ENCODE peak calls at places on chromosomes 3 and 15, in four cellular contexts. N is GM12878, X is HepG2, A is K562. J is an unnamed sample.
A peak's percentile ranks its signal among the peaks of the same experiment; 100 is the strongest.

GRCh38 chr15:90221251-90221900 is 12.4 kb downstream of the CIB1 start:
- DNase-seq in A (peak; percentile 67), X (peak; percentile 67), N (no peak), J (peak; percentile 70)

GRCh38 chr3:156843071-156843808 is 17.1 kb downstream of the LEKR1 start:
- DNase-seq in A (no peak), X (no peak), N (no peak), J (peak; percentile 17)

GRCh38 chr3:104323226-104323625 is 1043.5 kb upstream of the ALCAM start:
- DNase-seq in N (no peak), X (no peak), A (no peak), J (no peak)

GRCh38 chr3:79928687-79929408 is 161.1 kb upstream of the ROBO1 start:
- DNase-seq in A (no peak), N (no peak), X (no peak), J (no peak)

GRCh38 chr15:31272558-31273257 is 53.9 kb upstream of the KLF13 start:
- DNase-seq in X (no peak), A (no peak), N (no peak), J (no peak)

GRCh38 chr3:50441818-50442217 is 61.6 kb downstream of the CACNA2D2 start:
- DNase-seq in N (no peak), A (no peak), X (no peak), J (no peak)

GRCh38 chr3:18393906-18394305 is 31.2 kb downstream of the SATB1 start:
- DNase-seq in N (no peak), A (no peak), X (no peak), J (peak; percentile 32)

GRCh38 chr3:109050591-109051167 is 67.3 kb downstream of the MORC1 start:
- DNase-seq in X (peak; percentile 3), N (no peak), A (peak; percentile 20), J (peak; percentile 23)

GRCh38 chr3:123026551-123027291 is 842 bp downstream of the SEMA5B start:
- DNase-seq in X (no peak), N (no peak), A (no peak), J (no peak)

GRCh38 chr3:196741401-196741761 is 1.7 kb downstream of the PAK2 start:
- DNase-seq in A (peak; percentile 16), N (no peak), X (no peak), J (no peak)

GRCh38 chr3:194760740-194761139 is 75.1 kb downstream of the FAM43A start:
- DNase-seq in A (no peak), N (no peak), X (no peak), J (no peak)

GRCh38 chr3:45110185-45110833 is 35.9 kb downstream of the CDCP1 start:
- DNase-seq in X (peak; percentile 53), A (no peak), N (no peak), J (no peak)

GRCh38 chr3:48739955-48740823 is 23.2 kb upstream of the IP6K2 start:
- DNase-seq in A (peak; percentile 85), N (no peak), X (peak; percentile 86), J (peak; percentile 75)
- TF ChIP-seq POLR2AphosphoS5 in A (no peak), N (no peak), X (no peak), J (no peak)

GRCh38 chr15:42593143-42593542 is 17.7 kb downstream of the STARD9 start:
- DNase-seq in A (no peak), N (no peak), X (no peak), J (no peak)
- H2AFZ ChIP-seq in A (no peak overlapping the region), N (no peak overlapping the region), X (no peak overlapping the region), J (no peak overlapping the region)

GRCh38 chr15:61908241-61908640 is 152.0 kb downstream of the VPS13C start:
- DNase-seq in N (no peak), X (no peak), A (no peak), J (no peak)

GRCh38 chr15:61907753-61908086 is 152.5 kb downstream of the VPS13C start:
- DNase-seq in X (no peak), A (no peak), N (no peak), J (no peak)

GRCh38 chr15:61910839-61911369 is 149.3 kb downstream of the VPS13C start:
- DNase-seq in X (no peak), A (no peak), N (no peak), J (no peak)

GRCh38 chr15:61906961-61907752 is 153.1 kb downstream of the VPS13C start:
- DNase-seq in N (no peak), A (no peak), X (peak; percentile 90), J (no peak)
- TF ChIP-seq MYC in N (no peak), A (no peak), X (no peak), J (no peak)

GRCh38 chr3:33256249-33256648 is 21.0 kb upstream of the FBXL2 start:
- DNase-seq in N (no peak), X (no peak), A (no peak), J (no peak)

GRCh38 chr3:33246786-33247185 is 28.2 kb upstream of the SUSD5 start:
- DNase-seq in N (no peak), X (no peak), A (no peak), J (no peak)

GRCh38 chr3:33250712-33251111 is 26.5 kb upstream of the FBXL2 start:
- DNase-seq in X (no peak), N (no peak), A (no peak), J (no peak)
- TF ChIP-seq POLR2AphosphoS5 in X (no peak), N (no peak), A (no peak), J (no peak)

DNA sequence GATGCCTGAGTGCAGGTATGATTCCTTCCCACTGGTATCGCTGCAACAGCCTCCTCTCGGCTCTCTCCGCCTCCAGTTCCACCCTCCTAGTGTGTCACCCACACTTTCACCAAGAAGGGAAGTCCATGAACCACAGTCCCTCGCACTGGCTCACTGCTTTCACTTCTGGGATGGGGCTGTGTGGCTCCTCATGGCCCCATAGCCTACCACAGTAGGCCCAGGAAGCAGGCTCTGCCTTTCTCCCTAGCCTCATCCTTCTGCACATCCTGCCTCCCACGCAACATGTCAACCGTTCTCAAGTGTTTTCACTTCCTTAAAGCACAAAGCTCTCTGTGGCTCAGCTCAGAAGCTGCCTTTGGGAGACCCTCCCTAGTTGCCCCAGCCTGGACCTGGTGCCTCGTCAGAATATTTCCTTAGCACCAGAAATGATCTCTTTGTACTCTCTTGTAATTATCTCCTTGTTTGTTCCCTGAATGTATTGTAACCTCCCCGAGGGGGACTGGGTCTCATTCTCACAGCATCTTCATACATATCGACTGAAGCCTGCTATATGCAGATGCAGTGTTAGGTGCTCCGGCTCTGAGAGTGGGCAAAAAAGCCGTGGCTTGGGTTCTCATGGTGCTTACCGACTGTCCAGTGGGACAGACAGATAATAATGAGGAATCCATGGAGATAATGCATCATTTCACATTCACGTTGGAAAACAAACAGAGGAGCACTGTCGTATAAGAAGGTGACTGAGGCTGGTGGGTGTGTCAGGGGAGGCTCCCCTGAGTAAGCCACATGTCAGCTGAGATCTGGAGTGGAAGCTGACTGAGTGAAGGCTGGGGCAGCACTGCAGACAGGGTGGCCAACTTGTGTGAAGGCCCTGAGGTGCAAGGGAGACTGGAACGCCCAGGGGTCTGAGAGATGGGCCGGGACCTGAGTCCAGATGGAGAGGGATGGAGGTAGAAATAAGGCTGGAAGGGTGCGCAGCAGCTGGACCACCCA is 107.1 kb downstream of the DGKG start:
- DNase-seq in N (peak; percentile 68), X (no peak), A (no peak), J (no peak)
- H2AFZ ChIP-seq in N (peak overlapping the region; percentile 60), X (no peak overlapping the region), A (no peak overlapping the region), J (no peak overlapping the region)

GRCh38 chr3:13555753-13556152 is 6.8 kb downstream of the FBLN2 start:
- DNase-seq in A (no peak), X (no peak), N (no peak), J (no peak)

GRCh38 chr3:13557926-13558325 is 9.0 kb downstream of the FBLN2 start:
- DNase-seq in X (no peak), N (no peak), A (no peak), J (no peak)

GRCh38 chr3:13556937-13557336 is 8.0 kb downstream of the FBLN2 start:
- DNase-seq in X (no peak), N (no peak), A (peak; percentile 62), J (no peak)

GRCh38 chr3:13557417-13557816 is 8.5 kb downstream of the FBLN2 start:
- DNase-seq in N (no peak), A (no peak), X (no peak), J (no peak)

GRCh38 chr3:13556214-13556613 is 7.3 kb downstream of the FBLN2 start:
- DNase-seq in N (no peak), A (no peak), X (no peak), J (no peak)
- TF ChIP-seq MYC in N (no peak), A (no peak), X (no peak), J (no peak)

J was measured in endothelial cell of umbilical vein.